ENCODE peak calls at places on chromosomes 11 and 22, in nine cellular contexts. One of them, this sample, is unnamed.

GRCh38 chr22:17890892-17891291 is 116.6 kb upstream of the BID start:
- DNase-seq in suprapubic skin: no peak
- DNase-seq in fibroblast of mammary gland: peak
- DNase-seq in hepatocyte: no peak
- DNase-seq in endothelial cell: no peak
- DNase-seq in CD4-positive, alpha-beta T cell: no peak
- DNase-seq in left ventricle myocardium inferior: no peak
- DNase-seq in HFF-Myc: no peak
- DNase-seq in cardiac muscle cell: no peak
- DNase-seq in this sample: no peak

GRCh38 chr11:130179396-130180306 is 20.1 kb downstream of the ST14 start:
- DNase-seq in suprapubic skin: no peak
- DNase-seq in fibroblast of mammary gland: no peak
- DNase-seq in hepatocyte: peak
- DNase-seq in endothelial cell: no peak
- DNase-seq in CD4-positive, alpha-beta T cell: no peak
- DNase-seq in left ventricle myocardium inferior: no peak
- DNase-seq in HFF-Myc: no peak
- DNase-seq in cardiac muscle cell: no peak
- DNase-seq in this sample: no peak

GRCh38 chr22:42294034-42294985 is 23.9 kb upstream of the TCF20 start:
- DNase-seq in suprapubic skin: no peak
- DNase-seq in fibroblast of mammary gland: peak
- DNase-seq in hepatocyte: peak
- DNase-seq in endothelial cell: peak
- DNase-seq in CD4-positive, alpha-beta T cell: no peak
- DNase-seq in left ventricle myocardium inferior: peak
- DNase-seq in HFF-Myc: no peak
- DNase-seq in cardiac muscle cell: peak
- DNase-seq in this sample: peak

GRCh38 chr22:25478573-25478972 is 85.9 kb upstream of the GRK3 start:
- DNase-seq in suprapubic skin: no peak
- DNase-seq in fibroblast of mammary gland: no peak
- DNase-seq in hepatocyte: no peak
- DNase-seq in endothelial cell: no peak
- DNase-seq in CD4-positive, alpha-beta T cell: no peak
- DNase-seq in left ventricle myocardium inferior: no peak
- DNase-seq in HFF-Myc: no peak
- DNase-seq in cardiac muscle cell: no peak
- DNase-seq in this sample: no peak

GRCh38 chr11:23455291-23455864 is 595.1 kb upstream of the CCDC179 start:
- DNase-seq in suprapubic skin: no peak
- DNase-seq in fibroblast of mammary gland: no peak
- DNase-seq in hepatocyte: no peak
- DNase-seq in endothelial cell: no peak
- DNase-seq in CD4-positive, alpha-beta T cell: no peak
- DNase-seq in left ventricle myocardium inferior: no peak
- DNase-seq in HFF-Myc: no peak
- DNase-seq in cardiac muscle cell: no peak
- DNase-seq in this sample: no peak

GRCh38 chr11:116109228-116109627 is 605.0 kb upstream of the CADM1 start:
- DNase-seq in suprapubic skin: no peak
- DNase-seq in fibroblast of mammary gland: peak
- DNase-seq in hepatocyte: peak
- DNase-seq in endothelial cell: no peak
- DNase-seq in CD4-positive, alpha-beta T cell: no peak
- DNase-seq in left ventricle myocardium inferior: no peak
- DNase-seq in HFF-Myc: no peak
- DNase-seq in cardiac muscle cell: no peak
- DNase-seq in this sample: peak

GRCh38 chr11:86174101-86175046 is 70.2 kb upstream of the EED start:
- DNase-seq in suprapubic skin: peak
- DNase-seq in fibroblast of mammary gland: peak
- DNase-seq in hepatocyte: peak
- DNase-seq in endothelial cell: no peak
- DNase-seq in CD4-positive, alpha-beta T cell: no peak
- DNase-seq in left ventricle myocardium inferior: peak
- DNase-seq in HFF-Myc: peak
- DNase-seq in cardiac muscle cell: peak
- DNase-seq in this sample: peak

GRCh38 chr11:119378851-119379465 is 2.5 kb downstream of the USP2 start:
- DNase-seq in suprapubic skin: peak
- DNase-seq in fibroblast of mammary gland: no peak
- DNase-seq in hepatocyte: no peak
- DNase-seq in endothelial cell: no peak
- DNase-seq in CD4-positive, alpha-beta T cell: no peak
- DNase-seq in left ventricle myocardium inferior: no peak
- DNase-seq in HFF-Myc: no peak
- DNase-seq in cardiac muscle cell: peak
- DNase-seq in this sample: no peak

GRCh38 chr11:118147502-118147901 is 5.1 kb downstream of the SCN4B start:
- DNase-seq in suprapubic skin: no peak
- DNase-seq in fibroblast of mammary gland: no peak
- DNase-seq in hepatocyte: no peak
- DNase-seq in endothelial cell: no peak
- DNase-seq in CD4-positive, alpha-beta T cell: no peak
- DNase-seq in left ventricle myocardium inferior: no peak
- DNase-seq in HFF-Myc: no peak
- DNase-seq in cardiac muscle cell: no peak
- DNase-seq in this sample: no peak

GRCh38 chr11:19777032-19777341 is 64.3 kb downstream of the NAV2 start:
- DNase-seq in suprapubic skin: no peak
- DNase-seq in fibroblast of mammary gland: no peak
- DNase-seq in hepatocyte: peak
- DNase-seq in endothelial cell: peak
- DNase-seq in CD4-positive, alpha-beta T cell: no peak
- DNase-seq in left ventricle myocardium inferior: no peak
- DNase-seq in HFF-Myc: no peak
- DNase-seq in cardiac muscle cell: peak
- DNase-seq in this sample: no peak

GRCh38 chr11:78140392-78141077 is 1.1 kb upstream of the ALG8 start:
- DNase-seq in suprapubic skin: no peak
- DNase-seq in fibroblast of mammary gland: peak
- DNase-seq in hepatocyte: no peak
- DNase-seq in endothelial cell: no peak
- DNase-seq in CD4-positive, alpha-beta T cell: no peak
- DNase-seq in left ventricle myocardium inferior: no peak
- DNase-seq in HFF-Myc: no peak
- DNase-seq in cardiac muscle cell: no peak
- DNase-seq in this sample: no peak

GRCh38 chr22:37633693-37634504 is 5.6 kb upstream of the SH3BP1 start:
- DNase-seq in suprapubic skin: peak
- DNase-seq in fibroblast of mammary gland: peak
- DNase-seq in hepatocyte: peak
- DNase-seq in endothelial cell: no peak
- DNase-seq in CD4-positive, alpha-beta T cell: no peak
- DNase-seq in left ventricle myocardium inferior: peak
- DNase-seq in HFF-Myc: peak
- DNase-seq in cardiac muscle cell: peak
- DNase-seq in this sample: no peak

GRCh38 chr22:38756631-38757463 is 1.0 kb upstream of the SUN2 start:
- DNase-seq in suprapubic skin: no peak
- DNase-seq in fibroblast of mammary gland: no peak
- DNase-seq in hepatocyte: no peak
- DNase-seq in endothelial cell: no peak
- DNase-seq in CD4-positive, alpha-beta T cell: no peak
- DNase-seq in left ventricle myocardium inferior: no peak
- DNase-seq in HFF-Myc: no peak
- DNase-seq in cardiac muscle cell: no peak
- DNase-seq in this sample: no peak

GRCh38 chr11:76783294-76783900 is at the start of gene TSKU:
- DNase-seq in suprapubic skin: no peak
- DNase-seq in fibroblast of mammary gland: no peak
- DNase-seq in hepatocyte: no peak
- DNase-seq in endothelial cell: no peak
- DNase-seq in CD4-positive, alpha-beta T cell: no peak
- DNase-seq in left ventricle myocardium inferior: no peak
- DNase-seq in HFF-Myc: no peak
- DNase-seq in cardiac muscle cell: no peak
- DNase-seq in this sample: no peak

GRCh38 chr22:27318516-27318915 is 483.0 kb downstream of the MN1 start:
- DNase-seq in suprapubic skin: no peak
- DNase-seq in fibroblast of mammary gland: peak
- DNase-seq in hepatocyte: peak
- DNase-seq in endothelial cell: no peak
- DNase-seq in CD4-positive, alpha-beta T cell: no peak
- DNase-seq in left ventricle myocardium inferior: peak
- DNase-seq in HFF-Myc: peak
- DNase-seq in cardiac muscle cell: peak
- DNase-seq in this sample: peak

GRCh38 chr11:132972565-132972964 is 559.7 kb downstream of the OPCML start:
- DNase-seq in suprapubic skin: no peak
- DNase-seq in fibroblast of mammary gland: no peak
- DNase-seq in hepatocyte: no peak
- DNase-seq in endothelial cell: no peak
- DNase-seq in CD4-positive, alpha-beta T cell: no peak
- DNase-seq in left ventricle myocardium inferior: no peak
- DNase-seq in HFF-Myc: no peak
- DNase-seq in cardiac muscle cell: no peak
- DNase-seq in this sample: no peak

GRCh38 chr11:122159173-122159701 is 43.2 kb upstream of the BLID start:
- DNase-seq in suprapubic skin: no peak
- DNase-seq in fibroblast of mammary gland: peak
- DNase-seq in hepatocyte: peak
- DNase-seq in endothelial cell: no peak
- DNase-seq in CD4-positive, alpha-beta T cell: no peak
- DNase-seq in left ventricle myocardium inferior: peak
- DNase-seq in HFF-Myc: no peak
- DNase-seq in cardiac muscle cell: peak
- DNase-seq in this sample: peak

GRCh38 chr22:37060801-37061610 is 9.5 kb downstream of the KCTD17 start:
- DNase-seq in suprapubic skin: no peak
- DNase-seq in fibroblast of mammary gland: no peak
- DNase-seq in hepatocyte: no peak
- DNase-seq in endothelial cell: no peak
- DNase-seq in CD4-positive, alpha-beta T cell: no peak
- DNase-seq in left ventricle myocardium inferior: no peak
- DNase-seq in HFF-Myc: no peak
- DNase-seq in cardiac muscle cell: no peak
- DNase-seq in this sample: no peak

DNA sequence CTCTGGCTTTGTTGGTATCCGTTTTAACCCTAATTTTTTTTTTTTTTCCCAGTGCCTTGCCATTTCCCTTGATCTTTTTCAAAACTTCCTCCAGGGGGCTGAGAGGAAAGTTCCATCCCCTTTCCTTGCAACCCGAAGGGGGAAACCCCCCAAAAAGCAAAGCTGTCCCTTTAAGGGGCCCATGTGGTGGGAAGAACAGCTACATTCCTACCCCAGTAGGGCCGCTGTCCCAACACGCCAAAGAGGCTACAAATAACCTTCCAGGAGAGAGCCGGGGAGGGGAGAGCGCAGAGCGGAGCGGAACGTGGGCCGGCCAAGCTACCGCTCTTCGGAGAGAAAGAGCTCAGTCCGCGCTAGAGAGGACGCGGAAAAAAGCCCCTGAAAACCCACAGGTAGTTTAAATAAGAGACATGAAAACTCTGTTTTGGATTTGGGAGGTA is 1.7 kb downstream of the LRP4 start:
- DNase-seq in suprapubic skin: no peak
- DNase-seq in fibroblast of mammary gland: peak
- DNase-seq in hepatocyte: peak
- DNase-seq in endothelial cell: peak
- DNase-seq in CD4-positive, alpha-beta T cell: no peak
- DNase-seq in left ventricle myocardium inferior: peak
- DNase-seq in HFF-Myc: peak
- DNase-seq in cardiac muscle cell: peak
- DNase-seq in this sample: peak
- TF ChIP-seq CTCF in suprapubic skin: no peak
- TF ChIP-seq CTCF in fibroblast of mammary gland: peak
- TF ChIP-seq CTCF in hepatocyte: peak
- TF ChIP-seq CTCF in endothelial cell: no peak
- TF ChIP-seq CTCF in CD4-positive, alpha-beta T cell: no peak
- TF ChIP-seq CTCF in left ventricle myocardium inferior: peak
- TF ChIP-seq CTCF in HFF-Myc: peak
- TF ChIP-seq CTCF in cardiac muscle cell: peak
- TF ChIP-seq CTCF in this sample: no peak

GRCh38 chr22:45911601-45912271 is 65.2 kb downstream of the WNT7B start:
- DNase-seq in suprapubic skin: no peak
- DNase-seq in fibroblast of mammary gland: peak
- DNase-seq in hepatocyte: no peak
- DNase-seq in endothelial cell: no peak
- DNase-seq in CD4-positive, alpha-beta T cell: no peak
- DNase-seq in left ventricle myocardium inferior: peak
- DNase-seq in HFF-Myc: no peak
- DNase-seq in cardiac muscle cell: no peak
- DNase-seq in this sample: peak
- TF ChIP-seq CTCF in suprapubic skin: no peak
- TF ChIP-seq CTCF in fibroblast of mammary gland: no peak
- TF ChIP-seq CTCF in hepatocyte: no peak
- TF ChIP-seq CTCF in endothelial cell: no peak
- TF ChIP-seq CTCF in CD4-positive, alpha-beta T cell: no peak
- TF ChIP-seq CTCF in left ventricle myocardium inferior: no peak
- TF ChIP-seq CTCF in HFF-Myc: no peak
- TF ChIP-seq CTCF in cardiac muscle cell: no peak
- TF ChIP-seq CTCF in this sample: no peak

DNA sequence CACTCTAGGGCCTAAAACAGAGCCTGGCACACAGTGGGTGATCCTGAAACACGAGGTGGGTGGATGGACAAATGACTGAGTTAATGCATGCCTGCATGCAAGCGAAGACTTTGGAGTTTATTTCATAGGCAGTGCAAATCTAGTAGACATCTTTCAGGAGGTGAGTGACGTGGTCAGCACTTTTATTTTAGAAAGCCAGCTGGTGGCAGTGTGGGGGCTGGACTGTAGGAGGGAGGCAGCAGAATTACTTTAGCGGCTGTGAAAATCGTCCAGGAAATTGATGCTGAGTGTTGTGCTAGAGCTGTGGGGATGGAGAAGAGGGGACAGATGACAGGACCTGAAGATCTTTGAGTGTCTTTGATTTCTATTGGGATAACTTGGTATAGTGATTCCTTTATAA is 47.1 kb downstream of the BMAL1 start:
- DNase-seq in suprapubic skin: no peak
- DNase-seq in fibroblast of mammary gland: no peak
- DNase-seq in hepatocyte: no peak
- DNase-seq in endothelial cell: no peak
- DNase-seq in CD4-positive, alpha-beta T cell: no peak
- DNase-seq in left ventricle myocardium inferior: no peak
- DNase-seq in HFF-Myc: no peak
- DNase-seq in cardiac muscle cell: no peak
- DNase-seq in this sample: no peak
- TF ChIP-seq CTCF in suprapubic skin: no peak
- TF ChIP-seq CTCF in fibroblast of mammary gland: no peak
- TF ChIP-seq CTCF in hepatocyte: no peak
- TF ChIP-seq CTCF in endothelial cell: no peak
- TF ChIP-seq CTCF in CD4-positive, alpha-beta T cell: no peak
- TF ChIP-seq CTCF in left ventricle myocardium inferior: peak
- TF ChIP-seq CTCF in HFF-Myc: no peak
- TF ChIP-seq CTCF in cardiac muscle cell: no peak
- TF ChIP-seq CTCF in this sample: no peak

GRCh38 chr11:64088159-64089026 is 52.7 kb downstream of the FLRT1 start:
- DNase-seq in suprapubic skin: no peak
- DNase-seq in fibroblast of mammary gland: no peak
- DNase-seq in hepatocyte: no peak
- DNase-seq in endothelial cell: peak
- DNase-seq in CD4-positive, alpha-beta T cell: no peak
- DNase-seq in left ventricle myocardium inferior: no peak
- DNase-seq in HFF-Myc: no peak
- DNase-seq in cardiac muscle cell: peak
- DNase-seq in this sample: peak
- TF ChIP-seq CTCF in suprapubic skin: no peak
- TF ChIP-seq CTCF in fibroblast of mammary gland: peak
- TF ChIP-seq CTCF in hepatocyte: peak
- TF ChIP-seq CTCF in endothelial cell: no peak
- TF ChIP-seq CTCF in CD4-positive, alpha-beta T cell: no peak
- TF ChIP-seq CTCF in left ventricle myocardium inferior: no peak
- TF ChIP-seq CTCF in HFF-Myc: peak
- TF ChIP-seq CTCF in cardiac muscle cell: peak
- TF ChIP-seq CTCF in this sample: peak

GRCh38 chr11:15216678-15217077 is 102.0 kb downstream of the INSC start:
- DNase-seq in suprapubic skin: no peak
- DNase-seq in fibroblast of mammary gland: no peak
- DNase-seq in hepatocyte: no peak
- DNase-seq in endothelial cell: no peak
- DNase-seq in CD4-positive, alpha-beta T cell: no peak
- DNase-seq in left ventricle myocardium inferior: no peak
- DNase-seq in HFF-Myc: no peak
- DNase-seq in cardiac muscle cell: no peak
- DNase-seq in this sample: peak
- TF ChIP-seq CTCF in suprapubic skin: no peak
- TF ChIP-seq CTCF in fibroblast of mammary gland: peak
- TF ChIP-seq CTCF in hepatocyte: peak
- TF ChIP-seq CTCF in endothelial cell: peak
- TF ChIP-seq CTCF in CD4-positive, alpha-beta T cell: peak
- TF ChIP-seq CTCF in left ventricle myocardium inferior: no peak
- TF ChIP-seq CTCF in HFF-Myc: peak
- TF ChIP-seq CTCF in cardiac muscle cell: peak
- TF ChIP-seq CTCF in this sample: peak

This sample was measured in MCF 10A.